ENCODE peak calls at places on chromosome 20, in nine cellular contexts. U is OCI-LY7; W is uterus; M is transverse colon; C is body of pancreas; X is CD8-positive, alpha-beta T cell; V is ovary; O is right lobe of liver; J is cardiac muscle cell. G is an unnamed sample.

GRCh38 chr20:10861619-10862018 is 187.8 kb upstream of the JAG1 start:
- DNase-seq in U (no peak), W (no peak), M (peak; percentile 69), C (peak; percentile 70), X (no peak), V (no peak), O (no peak), J (no peak), G (no peak)

GRCh38 chr20:3763691-3764601 is 3.6 kb downstream of the ADISSP start:
- DNase-seq in U (no peak), W (no peak), M (no peak), C (no peak), X (no peak), V (no peak), O (no peak), J (no peak), G (no peak)

GRCh38 chr20:10093087-10093591 is 58.4 kb downstream of the ANKEF1 start:
- DNase-seq in U (no peak), W (no peak), M (no peak), C (no peak), X (no peak), V (no peak), O (no peak), J (peak; percentile 38), G (no peak)

GRCh38 chr20:58965270-58966064 is 15.6 kb upstream of the NELFCD start:
- DNase-seq in U (no peak), W (no peak), M (no peak), C (no peak), X (no peak), V (no peak), O (no peak), J (no peak), G (no peak)

GRCh38 chr20:32811886-32812285 is 7.9 kb upstream of the MAPRE1 start:
- DNase-seq in U (no peak), W (no peak), M (no peak), C (no peak), X (no peak), V (no peak), O (no peak), J (no peak), G (no peak)

GRCh38 chr20:9409981-9410380 is 104.4 kb upstream of the LAMP5 start:
- DNase-seq in U (no peak), W (no peak), M (no peak), C (no peak), X (no peak), V (no peak), O (no peak), J (peak; percentile 39), G (no peak)

GRCh38 chr20:53654932-53655674 is 61.5 kb upstream of the ZNF217 start:
- DNase-seq in U (peak; percentile 50), W (no peak), M (peak; percentile 61), C (peak; percentile 58), X (no peak), V (no peak), O (no peak), J (no peak), G (no peak)

GRCh38 chr20:18428490-18429173 is 38.2 kb downstream of the DZANK1 start:
- DNase-seq in U (no peak), W (peak; percentile 31), M (peak; percentile 76), C (peak; percentile 45), X (no peak), V (peak; percentile 64), O (peak; percentile 67), J (peak; percentile 72), G (no peak)

GRCh38 chr20:15930324-15931305 is 642.6 kb downstream of the KIF16B start:
- DNase-seq in U (peak; percentile 36), W (no peak), M (no peak), C (peak; percentile 32), X (no peak), V (no peak), O (no peak), J (peak; percentile 8), G (peak; percentile 34)

GRCh38 chr20:1861347-1861987 is 33.7 kb upstream of the SIRPA start:
- DNase-seq in U (no peak), W (no peak), M (peak; percentile 37), C (no peak), X (no peak), V (no peak), O (no peak), J (no peak), G (no peak)

GRCh38 chr20:1474817-1475603 is 8.4 kb upstream of the NSFL1C start:
- DNase-seq in U (peak; percentile 11), W (no peak), M (no peak), C (no peak), X (no peak), V (no peak), O (no peak), J (no peak), G (no peak)

DNA sequence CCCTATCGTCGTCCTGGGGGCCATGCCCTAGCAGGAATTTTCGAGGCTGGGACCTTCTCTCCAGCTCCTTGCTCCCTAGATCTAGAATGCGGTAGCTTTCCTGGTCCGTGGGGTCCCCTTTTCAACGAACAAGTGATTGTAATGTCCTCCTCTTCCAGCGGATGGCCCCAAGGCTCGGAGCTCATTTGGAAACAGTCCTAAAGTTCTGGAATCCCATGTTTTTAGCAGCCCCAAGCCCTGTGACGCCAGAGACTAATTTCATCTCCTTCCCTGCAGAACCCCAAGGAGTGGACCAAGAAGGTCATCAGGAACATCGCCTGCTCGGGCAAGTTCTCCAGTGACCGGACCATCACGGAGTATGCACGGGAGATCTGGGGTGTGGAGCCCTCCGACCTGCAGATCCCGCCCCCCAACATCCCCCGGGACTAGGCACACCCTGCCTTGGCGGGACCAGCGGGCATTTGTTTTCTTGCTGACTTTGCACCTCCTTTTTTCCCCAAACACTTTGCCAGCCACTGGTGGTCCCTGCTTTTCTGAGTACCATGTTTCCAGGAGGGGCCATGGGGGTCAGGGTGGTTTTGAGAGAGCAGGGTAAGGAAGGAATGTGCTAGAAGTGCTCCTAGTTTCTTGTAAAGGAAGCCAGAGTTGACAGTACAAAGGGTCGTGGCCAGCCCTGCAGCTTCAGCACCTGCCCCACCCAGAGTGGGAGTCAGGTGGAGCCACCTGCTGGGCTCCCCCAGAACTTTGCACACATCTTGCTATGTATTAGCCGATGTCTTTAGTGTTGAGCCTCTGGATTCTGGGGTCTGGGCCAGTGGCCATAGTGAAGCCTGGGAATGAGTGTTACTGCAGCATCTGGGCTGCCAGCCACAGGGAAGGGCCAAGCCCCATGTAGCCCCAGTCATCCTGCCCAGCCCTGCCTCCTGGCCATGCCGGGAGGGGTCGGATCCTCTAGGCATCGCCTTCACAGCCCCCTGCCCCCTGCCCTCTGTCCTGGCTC is 48.5 kb downstream of the PYGB start:
- DNase-seq in U (peak; percentile 56), W (no peak), M (peak; percentile 60), C (no peak), X (no peak), V (peak; percentile 53), O (no peak), J (peak; percentile 13), G (no peak)
- H3K27ac ChIP-seq in U (no peak overlapping the region), W (no peak overlapping the region), M (peak overlapping the region; percentile 30), C (peak overlapping the region; percentile 39), X (no peak overlapping the region), V (no peak overlapping the region), O (no peak overlapping the region), J (peak overlapping the region; percentile 81), G (peak overlapping the region; percentile 77)

GRCh38 chr20:62828551-62829230 is 11.8 kb downstream of the COL9A3 start:
- DNase-seq in U (no peak), W (no peak), M (no peak), C (no peak), X (no peak), V (no peak), O (no peak), J (no peak), G (no peak)
- H3K4me3 ChIP-seq in U (no peak overlapping the region), W (no peak overlapping the region), M (no peak overlapping the region), C (no peak overlapping the region), X (no peak overlapping the region), V (no peak overlapping the region), O (no peak overlapping the region), J (no peak overlapping the region), G (no peak overlapping the region)

GRCh38 chr20:4812216-4812615 is 90.5 kb downstream of the PRND start:
- DNase-seq in U (peak; percentile 37), W (no peak), M (no peak), C (no peak), X (no peak), V (no peak), O (no peak), J (no peak), G (no peak)
- H3K4me1 ChIP-seq in U (peaks cover 76% of the 10 kb centered on the region), W (peaks cover 8% of the 10 kb centered on the region), M (peaks cover 5% of the 10 kb centered on the region), C (peaks cover 5% of the 10 kb centered on the region), X (peaks cover 71% of the 10 kb centered on the region), V (peaks cover 8% of the 10 kb centered on the region), O (no peaks in the 10 kb centered on the region), J (no peaks in the 10 kb centered on the region), G (no peaks in the 10 kb centered on the region)

GRCh38 chr20:5674176-5674660 is 76.0 kb upstream of the SHLD1 start:
- DNase-seq in U (peak; percentile 94), W (no peak), M (no peak), C (peak; percentile 14), X (no peak), V (no peak), O (no peak), J (no peak), G (no peak)

GRCh38 chr20:5668529-5668868 is 81.7 kb upstream of the SHLD1 start:
- DNase-seq in U (no peak), W (no peak), M (no peak), C (no peak), X (no peak), V (no peak), O (no peak), J (no peak), G (no peak)

GRCh38 chr20:5670874-5671273 is 79.3 kb upstream of the SHLD1 start:
- DNase-seq in U (no peak), W (no peak), M (no peak), C (no peak), X (no peak), V (no peak), O (no peak), J (no peak), G (no peak)

GRCh38 chr20:5667703-5668528 is 82.3 kb upstream of the SHLD1 start:
- DNase-seq in U (peak; percentile 61), W (no peak), M (no peak), C (no peak), X (no peak), V (no peak), O (no peak), J (no peak), G (no peak)

GRCh38 chr20:5670137-5670536 is 80.1 kb upstream of the SHLD1 start:
- DNase-seq in U (no peak), W (no peak), M (no peak), C (no peak), X (no peak), V (no peak), O (no peak), J (no peak), G (no peak)
- H3K27ac ChIP-seq in U (peak overlapping the region; percentile 94), W (no peak overlapping the region), M (no peak overlapping the region), C (no peak overlapping the region), X (no peak overlapping the region), V (no peak overlapping the region), O (no peak overlapping the region), J (no peak overlapping the region), G (no peak overlapping the region)

GRCh38 chr20:62119591-62120364 is 2.5 kb upstream of the LSM14B start:
- DNase-seq in U (no peak), W (no peak), M (peak; percentile 55), C (peak; percentile 87), X (no peak), V (no peak), O (no peak), J (no peak), G (no peak)
- H3K4me3 ChIP-seq in U (no peak overlapping the region), W (no peak overlapping the region), M (no peak overlapping the region), C (no peak overlapping the region), X (no peak overlapping the region), V (no peak overlapping the region), O (no peak overlapping the region), J (no peak overlapping the region), G (no peak overlapping the region)

GRCh38 chr20:63536241-63536977 is 767 bp downstream of the PTK6 start:
- DNase-seq in U (no peak), W (no peak), M (peak; percentile 46), C (no peak), X (no peak), V (no peak), O (peak; percentile 57), J (peak; percentile 40), G (peak; percentile 98)
- H3K4me1 ChIP-seq in U (peaks cover 23% of the 10 kb centered on the region), W (no peaks in the 10 kb centered on the region), M (peaks cover 16% of the 10 kb centered on the region), C (peaks cover 35% of the 10 kb centered on the region), X (peaks cover 22% of the 10 kb centered on the region), V (peaks cover 2% of the 10 kb centered on the region), O (peaks cover 14% of the 10 kb centered on the region), J (peaks cover 11% of the 10 kb centered on the region), G (peaks cover 23% of the 10 kb centered on the region)

G was measured in SJCRH30.